ENCODE peak calls at places on chromosomes 12 and 14, in five cellular contexts. U, L, Z, X and E are unnamed samples.

GRCh38 chr12:1282670-1283361 is 291.8 kb downstream of the ERC1 start:
- DNase-seq in U (no peak), L (no peak), Z (no peak), X (no peak), E (no peak)

GRCh38 chr14:96681826-96682225 is 115.4 kb upstream of the VRK1 start:
- DNase-seq in U (no peak), L (no peak), Z (no peak), X (no peak), E (no peak)

GRCh38 chr14:57085801-57086200 is 182.9 kb downstream of the EXOC5 start:
- DNase-seq in U (no peak), L (no peak), Z (no peak), X (no peak), E (no peak)

GRCh38 chr14:62921466-62921865 is 123.8 kb downstream of the KCNH5 start:
- DNase-seq in U (peak), L (no peak), Z (no peak), X (no peak), E (no peak)

GRCh38 chr12:120102189-120103043 is 14.1 kb downstream of the RAB35 start:
- DNase-seq in U (no peak), L (no peak), Z (no peak), X (no peak), E (no peak)

GRCh38 chr14:98606041-98606640 is 665.9 kb downstream of the BCL11B start:
- DNase-seq in U (no peak), L (no peak), Z (no peak), X (no peak), E (no peak)

GRCh38 chr12:123032736-123033391 is 52.4 kb downstream of the ARL6IP4 start:
- DNase-seq in U (no peak), L (no peak), Z (no peak), X (no peak), E (no peak)

GRCh38 chr14:99679543-99679942 is 4.6 kb upstream of the CYP46A1 start:
- DNase-seq in U (no peak), L (no peak), Z (no peak), X (no peak), E (peak)

GRCh38 chr12:83114042-83114441 is 427.3 kb downstream of the TMTC2 start:
- DNase-seq in U (no peak), L (no peak), Z (no peak), X (no peak), E (no peak)

GRCh38 chr12:111792155-111792876 is 25.6 kb downstream of the ALDH2 start:
- DNase-seq in U (no peak), L (no peak), Z (peak), X (no peak), E (peak)

GRCh38 chr14:68854421-68854820 is 61.6 kb upstream of the ZFP36L1 start:
- DNase-seq in U (peak), L (no peak), Z (no peak), X (no peak), E (no peak)

GRCh38 chr12:65824314-65824563 is at the start of gene HMGA2:
- DNase-seq in U (peak), L (no peak), Z (no peak), X (peak), E (no peak)

GRCh38 chr12:132081423-132081822 is 62.7 kb downstream of the DDX51 start:
- DNase-seq in U (no peak), L (no peak), Z (no peak), X (no peak), E (no peak)

GRCh38 chr12:15883536-15883935 is 1.3 kb downstream of the STRAP start:
- DNase-seq in U (no peak), L (no peak), Z (no peak), X (no peak), E (no peak)

GRCh38 chr14:50726372-50727107 is 58.4 kb upstream of the SAV1 start:
- DNase-seq in U (peak), L (no peak), Z (no peak), X (no peak), E (no peak)

GRCh38 chr14:36264107-36264506 is 56.3 kb downstream of the MBIP start:
- DNase-seq in U (no peak), L (no peak), Z (no peak), X (no peak), E (no peak)

GRCh38 chr12:53295891-53296219 is 513 bp downstream of the PFDN5 start:
- DNase-seq in U (no peak), L (no peak), Z (no peak), X (no peak), E (no peak)

GRCh38 chr12:4224211-4224878 is 49.2 kb upstream of the CCND2 start:
- DNase-seq in U (no peak), L (no peak), Z (no peak), X (no peak), E (no peak)

GRCh38 chr12:28083816-28084678 is 106.2 kb upstream of the CCDC91 start:
- DNase-seq in U (no peak), L (no peak), Z (no peak), X (no peak), E (no peak)

GRCh38 chr12:27434673-27435565 is 11.6 kb upstream of the SMCO2 start:
- DNase-seq in U (no peak), L (no peak), Z (no peak), X (no peak), E (no peak)

GRCh38 chr12:6316921-6317692 is 6.6 kb downstream of the PLEKHG6 start:
- DNase-seq in U (no peak), L (no peak), Z (peak), X (no peak), E (peak)

GRCh38 chr14:47674546-47675238 is 713 bp downstream of the MDGA2 start:
- DNase-seq in U (no peak), L (no peak), Z (no peak), X (peak), E (peak)

GRCh38 chr14:80074905-80075304 is 136.4 kb downstream of the DIO2 start:
- DNase-seq in U (no peak), L (no peak), Z (no peak), X (no peak), E (no peak)

GRCh38 chr12:24960222-24960855 is 11.4 kb upstream of the BCAT1 start:
- DNase-seq in U (peak), L (no peak), Z (peak), X (no peak), E (peak)

DNA sequence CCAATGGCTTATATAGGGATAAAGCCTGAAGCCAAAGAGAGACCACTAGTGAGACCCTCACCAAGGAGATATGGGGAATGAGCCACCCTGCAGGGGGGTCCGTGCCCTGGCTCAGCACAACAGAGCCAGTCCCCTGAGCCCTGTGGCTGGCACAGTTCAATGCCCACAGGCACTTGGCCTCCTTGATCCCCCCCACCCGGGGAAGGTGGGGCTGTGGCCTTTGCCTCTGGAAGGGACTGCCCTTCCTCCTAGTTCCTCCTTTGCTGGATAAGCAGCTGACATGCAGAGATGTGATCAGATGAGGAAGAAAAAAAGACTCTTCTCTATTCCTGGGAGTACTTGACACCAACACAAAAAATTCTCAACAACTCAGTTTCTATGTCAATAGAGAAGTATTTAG is 19.9 kb downstream of the TTC7B start:
- DNase-seq in U (no peak), L (no peak), Z (no peak), X (no peak), E (no peak)
- H3K4me2 ChIP-seq in U (peak), L (no peak), Z (no peak), X (no peak), E (no peak)

DNA sequence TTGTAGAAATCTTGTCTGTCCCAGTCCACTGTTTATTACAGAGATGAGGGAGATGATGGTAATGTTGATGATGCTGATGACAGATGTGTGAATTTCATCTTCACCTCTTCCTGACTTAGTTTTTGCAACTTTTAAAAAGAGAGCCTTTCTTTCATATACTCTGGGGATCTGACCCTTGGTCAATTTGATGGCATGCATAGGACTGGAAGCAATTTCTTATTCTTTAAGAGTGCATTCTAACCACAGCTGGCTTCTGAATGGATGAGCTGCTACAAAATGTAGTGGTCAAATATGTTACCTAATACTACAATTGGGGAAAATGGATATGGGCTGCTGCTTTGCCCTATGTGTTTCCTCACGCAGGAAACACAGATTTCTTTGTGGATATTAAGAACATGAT is 80.8 kb downstream of the MYRFL start:
- DNase-seq in U (no peak), L (no peak), Z (no peak), X (no peak), E (no peak)
- H3K4me2 ChIP-seq in U (no peak), L (no peak), Z (no peak), X (no peak), E (no peak)

DNA sequence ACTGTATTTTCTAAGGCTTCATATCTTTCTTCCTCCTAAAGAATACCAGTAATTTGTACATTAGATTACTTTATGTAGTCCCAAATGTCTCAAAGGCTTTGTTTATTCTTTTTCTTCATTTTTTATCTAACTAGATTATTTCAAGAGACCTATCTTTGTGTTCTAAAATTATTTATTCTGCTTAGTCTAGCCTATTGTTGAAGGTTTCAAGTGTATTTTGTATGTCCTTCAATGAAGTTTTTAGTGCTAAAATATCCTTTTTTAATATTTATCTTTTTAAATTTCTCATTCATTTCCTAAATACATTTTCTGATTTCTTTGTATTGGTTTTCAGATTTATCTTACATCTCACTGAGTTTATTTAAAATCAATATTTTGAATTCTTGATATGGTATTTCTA is 25.8 kb downstream of the OR4N5 start:
- DNase-seq in U (no peak), L (no peak), Z (no peak), X (no peak), E (no peak)
- H3K4me2 ChIP-seq in U (no peak), L (no peak), Z (no peak), X (no peak), E (no peak)

DNA sequence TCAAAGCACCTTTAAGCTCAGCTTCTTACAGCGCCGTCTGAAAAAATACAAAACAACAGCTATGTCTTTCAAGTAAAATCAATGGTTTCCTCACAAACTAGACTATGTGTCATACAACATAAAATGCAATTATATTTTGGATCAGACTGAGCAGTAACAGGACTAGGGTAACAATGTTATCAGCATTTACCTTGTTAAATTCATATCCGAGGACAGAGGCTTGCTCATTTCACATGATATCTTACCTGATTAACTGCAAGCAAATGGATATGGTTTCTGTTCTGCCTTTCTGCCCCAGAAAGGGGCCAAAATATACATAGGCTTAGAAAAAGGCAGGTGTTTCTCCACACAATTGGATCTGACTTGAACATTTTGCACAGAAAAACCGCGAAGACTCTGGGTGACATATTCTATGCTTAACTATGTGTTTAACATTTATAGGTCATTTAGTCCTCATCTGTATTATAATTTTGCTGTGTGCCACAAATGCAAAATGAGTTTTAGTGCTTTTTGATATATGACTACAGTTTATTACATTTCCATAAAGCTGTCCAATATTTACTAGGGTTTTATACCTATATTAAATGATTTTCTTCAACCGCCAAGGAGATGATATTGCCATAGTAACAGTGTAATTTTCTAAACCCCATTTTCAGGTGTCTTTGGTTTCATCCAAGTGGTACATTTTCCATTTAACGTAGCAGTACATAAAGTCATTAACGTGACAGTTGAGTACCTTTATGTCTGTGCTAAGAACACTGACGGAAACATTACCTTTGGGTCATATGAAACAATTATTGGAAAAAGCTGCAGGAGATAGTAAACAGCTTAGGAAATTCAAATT is 249.3 kb upstream of the KRR1 start:
- DNase-seq in U (no peak), L (no peak), Z (no peak), X (no peak), E (no peak)
- H3K4me2 ChIP-seq in U (peak), L (no peak), Z (no peak), X (no peak), E (no peak)

DNA sequence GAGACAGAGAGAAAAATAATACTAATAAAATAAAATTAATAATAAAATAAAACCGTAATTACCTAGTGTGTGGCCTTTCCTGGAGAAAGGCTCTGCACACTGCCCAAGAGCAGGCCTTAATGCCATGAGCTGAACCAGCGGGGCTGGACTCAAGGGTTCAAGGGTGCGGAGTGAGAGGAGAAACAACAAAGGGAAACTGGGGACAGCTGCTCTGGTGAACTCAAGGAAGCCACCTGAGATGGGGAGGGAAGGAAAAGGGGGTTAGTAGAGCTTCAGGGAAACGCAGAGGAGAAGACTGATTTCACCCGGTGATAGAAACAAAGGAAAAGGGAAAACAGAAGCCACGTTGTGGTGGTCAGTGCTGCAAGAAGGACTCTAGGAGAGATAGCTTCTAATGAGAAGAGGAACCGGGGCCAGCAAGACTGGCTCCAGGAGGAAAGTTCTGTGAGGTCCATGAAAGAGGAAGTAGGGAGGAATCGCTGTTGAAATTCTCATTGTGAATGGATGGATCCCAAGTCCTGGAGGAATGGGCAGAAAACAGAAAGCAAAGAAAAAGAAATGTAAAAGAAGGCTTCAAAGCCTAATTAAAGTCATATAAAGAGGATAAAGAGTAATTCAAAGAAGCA is 48.3 kb upstream of the BCL2L14 start:
- DNase-seq in U (no peak), L (no peak), Z (no peak), X (no peak), E (no peak)
- H3K4me2 ChIP-seq in U (no peak), L (no peak), Z (no peak), X (no peak), E (no peak)

DNA sequence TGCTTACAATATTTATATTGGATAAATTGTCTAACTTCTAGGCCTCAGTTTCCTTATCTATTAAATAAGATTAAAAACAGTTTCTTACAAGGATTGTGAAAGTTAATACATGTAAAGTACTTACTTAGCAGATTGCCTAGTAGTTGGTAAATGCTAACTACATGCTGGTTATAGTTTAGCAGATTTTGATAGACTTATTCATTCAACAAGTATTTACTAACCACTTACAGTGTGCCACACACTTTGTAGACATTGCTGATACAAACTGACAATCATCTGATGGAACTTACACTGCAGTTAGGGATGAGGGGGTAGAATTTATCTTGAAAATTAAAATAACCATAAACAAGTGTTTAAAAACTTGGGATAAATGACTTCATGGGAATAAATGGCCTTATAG is 50.4 kb downstream of the ARID2 start:
- DNase-seq in U (no peak), L (no peak), Z (no peak), X (no peak), E (no peak)
- H3K4me2 ChIP-seq in U (no peak), L (no peak), Z (peak), X (no peak), E (no peak)